ENCODE peak calls at places on chromosomes 2 and 18, in ten cellular contexts. O is CD8-positive, alpha-beta T cell; J is body of pancreas; E is H7; U is effector memory CD4-positive, alpha-beta T cell; P is tibial nerve; S is HCT116; A is Caco-2; K is small intestine; F is heart left ventricle. Y is an unnamed sample. For H3K27me3 and H3K36me3, the result is how much of the 10 kb centered on the place peaks cover.

GRCh38 chr18:57561728-57562423 is 24.6 kb downstream of the FECH start:
- DNase-seq in E (peak), K (peak), F (no peak), J (peak), U (no peak), A (peak), O (no peak), P (no peak), S (peak), Y (no peak)

GRCh38 chr2:197982565-197982964 is 178.2 kb downstream of the PLCL1 start:
- DNase-seq in U (no peak), A (no peak), E (no peak), O (no peak), J (no peak), P (no peak), K (no peak), S (no peak), F (no peak), Y (no peak)

GRCh38 chr2:201660293-201660895 is 17.1 kb upstream of the TMEM237 start:
- DNase-seq in S (no peak), A (no peak), K (no peak), F (no peak), P (no peak), U (no peak), J (no peak), O (no peak), E (no peak), Y (no peak)

GRCh38 chr2:42812899-42813479 is 20.6 kb upstream of the HAAO start:
- DNase-seq in A (peak), U (no peak), K (peak), S (peak), J (no peak), P (no peak), F (no peak), O (no peak), E (no peak), Y (no peak)

GRCh38 chr2:237604960-237605359 is 14.4 kb upstream of the RAB17 start:
- DNase-seq in P (no peak), O (no peak), A (peak), S (peak), U (no peak), F (no peak), J (peak), K (peak), E (no peak), Y (peak)

GRCh38 chr2:56295666-56296065 is 111.9 kb downstream of the CCDC85A start:
- DNase-seq in A (no peak), F (no peak), K (no peak), P (no peak), S (no peak), O (no peak), J (no peak), E (no peak), U (no peak), Y (no peak)

GRCh38 chr2:127177617-127178278 is 42.4 kb downstream of the CYP27C1 start:
- DNase-seq in F (no peak), U (no peak), J (no peak), E (no peak), K (no peak), P (no peak), A (no peak), O (no peak), S (no peak), Y (no peak)

GRCh38 chr2:10408649-10409579 is 39.2 kb downstream of the ODC1 start:
- DNase-seq in P (peak), K (peak), E (peak), U (peak), A (peak), S (peak), O (peak), F (peak), J (peak), Y (peak)

GRCh38 chr2:242001853-242002252 is 132.3 kb downstream of the RTP5 start:
- DNase-seq in U (no peak), A (no peak), E (no peak), J (no peak), O (no peak), K (no peak), S (no peak), P (no peak), F (no peak), Y (no peak)

GRCh38 chr2:181440919-181441318 is 16.3 kb upstream of the ITGA4 start:
- DNase-seq in F (no peak), J (no peak), E (no peak), O (no peak), A (no peak), S (no peak), K (no peak), P (no peak), U (no peak), Y (no peak)

DNA sequence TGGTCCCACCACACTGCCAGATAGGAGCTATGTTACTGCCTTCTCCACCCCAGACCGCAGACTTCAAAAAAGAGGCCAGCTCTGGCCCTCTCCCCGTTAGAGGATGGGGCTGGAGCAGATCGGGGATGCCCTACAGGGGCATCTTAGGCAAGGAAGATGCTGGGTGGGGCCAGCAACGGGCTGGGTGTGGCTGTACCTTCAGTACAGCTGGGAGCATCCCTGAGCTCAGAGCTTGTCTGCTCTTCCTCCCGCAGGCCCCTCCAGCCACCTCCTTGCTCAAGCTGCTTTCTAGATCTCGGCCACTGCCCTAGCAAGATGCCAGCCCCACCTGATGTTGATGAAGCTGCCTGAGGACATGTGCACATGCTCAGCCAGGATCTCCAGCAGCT is 9.8 kb downstream of the PTPRN start:
- DNase-seq in A (no peak), K (no peak), U (no peak), O (no peak), J (no peak), S (no peak), F (no peak), E (no peak), P (no peak), Y (no peak)
- H3K27me3 ChIP-seq in A (under half), K (under half), U (under half), O (under half), J (under half), S (under half), F (under half), E (under half), P (under half), Y (under half)

DNA sequence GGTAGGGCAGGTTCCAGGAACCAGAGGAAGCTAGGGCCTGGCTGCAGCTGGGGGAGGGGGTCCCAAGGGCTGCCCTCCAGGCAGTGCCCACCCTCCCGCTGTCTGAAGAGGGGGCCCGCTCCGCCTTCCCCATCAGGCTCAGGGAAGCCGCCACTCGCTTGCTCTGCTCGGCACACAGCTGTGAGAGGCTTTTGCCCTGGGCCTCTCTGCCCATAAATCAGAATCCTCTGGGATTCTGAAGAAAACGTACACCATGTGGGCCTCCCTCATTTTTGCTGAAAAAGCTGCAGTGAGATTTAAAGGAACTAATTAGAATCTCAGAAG is 28.1 kb downstream of the SDC1 start:
- DNase-seq in O (no peak), K (no peak), S (no peak), A (no peak), U (no peak), F (no peak), P (no peak), J (no peak), E (no peak), Y (no peak)
- H3K4me3 ChIP-seq in O (no peak), K (no peak), S (no peak), A (no peak), U (no peak), F (no peak), P (no peak), J (no peak), E (no peak), Y (no peak)

GRCh38 chr2:148979919-148980277 is 58.6 kb upstream of the LYPD6B start:
- DNase-seq in E (peak), U (no peak), P (no peak), S (no peak), K (no peak), A (no peak), J (no peak), O (no peak), F (no peak), Y (no peak)
- H3K36me3 ChIP-seq in E (under half), U (under half), P (under half), S (under half), K (under half), A (under half), J (under half), O (under half), F (under half), Y (under half)

GRCh38 chr2:113278812-113279139 is at the start of gene PAX8:
- DNase-seq in U (no peak), K (no peak), P (no peak), J (no peak), E (peak), F (no peak), O (no peak), A (no peak), S (no peak), Y (no peak)
- H3K27me3 ChIP-seq in U (under half), K (under half), P (half or more), J (under half), E (half or more), F (half or more), O (under half), A (under half), S (under half), Y (under half)

GRCh38 chr2:204470178-204470620 is 75.1 kb upstream of the PARD3B start:
- DNase-seq in S (no peak), A (peak), P (no peak), F (no peak), K (no peak), U (no peak), J (no peak), O (no peak), E (no peak), Y (no peak)

GRCh38 chr2:204473224-204473623 is 72.1 kb upstream of the PARD3B start:
- DNase-seq in K (peak), A (peak), E (no peak), U (no peak), P (no peak), J (no peak), O (no peak), S (no peak), F (no peak), Y (no peak)

GRCh38 chr2:204472375-204472774 is 72.9 kb upstream of the PARD3B start:
- DNase-seq in K (no peak), A (no peak), U (no peak), J (no peak), O (no peak), S (no peak), F (no peak), P (no peak), E (no peak), Y (no peak)

GRCh38 chr2:204470621-204471196 is 74.6 kb upstream of the PARD3B start:
- DNase-seq in S (no peak), J (no peak), F (no peak), E (no peak), O (no peak), U (no peak), A (no peak), K (no peak), P (no peak), Y (no peak)

DNA sequence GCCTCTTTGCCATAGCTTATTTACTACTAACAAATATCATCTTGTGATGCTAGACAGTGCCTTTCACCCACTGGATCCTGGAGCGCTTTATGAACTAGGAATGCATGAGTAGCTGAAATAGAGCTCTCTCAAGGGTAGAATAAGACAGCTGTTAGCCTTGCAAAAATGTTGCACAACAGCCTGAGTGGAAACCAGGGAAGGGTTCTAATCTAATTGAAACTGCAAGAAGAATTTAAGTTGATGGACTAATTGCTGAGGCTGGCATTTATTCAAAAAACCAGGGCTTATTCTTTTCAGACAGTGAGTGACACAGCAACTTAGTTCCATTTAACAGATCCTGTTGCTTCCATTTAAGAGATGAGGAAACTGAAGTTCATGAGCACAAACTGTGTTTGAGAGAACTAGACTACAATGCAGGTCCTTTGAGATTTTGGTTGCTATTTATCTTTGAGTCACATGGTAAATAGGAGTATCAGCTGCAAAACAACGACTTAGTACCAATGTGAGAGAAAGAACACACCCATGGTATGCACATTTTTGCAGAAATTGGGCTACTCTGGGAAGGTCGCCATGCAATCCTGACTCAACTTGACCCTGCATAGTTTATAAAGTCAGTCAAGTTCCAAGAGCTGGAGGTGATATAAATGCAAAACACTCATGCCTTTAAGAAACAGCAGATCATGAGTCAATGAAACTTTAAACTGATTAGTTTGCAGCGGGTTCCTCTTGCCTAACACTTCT is 76.4 kb upstream of the PARD3B start:
- DNase-seq in U (no peak), J (no peak), P (no peak), S (no peak), E (no peak), O (no peak), A (no peak), F (no peak), K (no peak), Y (peak)
- H3K4me3 ChIP-seq in U (no peak), J (no peak), P (no peak), S (no peak), E (no peak), O (no peak), A (no peak), F (no peak), K (no peak), Y (no peak)

DNA sequence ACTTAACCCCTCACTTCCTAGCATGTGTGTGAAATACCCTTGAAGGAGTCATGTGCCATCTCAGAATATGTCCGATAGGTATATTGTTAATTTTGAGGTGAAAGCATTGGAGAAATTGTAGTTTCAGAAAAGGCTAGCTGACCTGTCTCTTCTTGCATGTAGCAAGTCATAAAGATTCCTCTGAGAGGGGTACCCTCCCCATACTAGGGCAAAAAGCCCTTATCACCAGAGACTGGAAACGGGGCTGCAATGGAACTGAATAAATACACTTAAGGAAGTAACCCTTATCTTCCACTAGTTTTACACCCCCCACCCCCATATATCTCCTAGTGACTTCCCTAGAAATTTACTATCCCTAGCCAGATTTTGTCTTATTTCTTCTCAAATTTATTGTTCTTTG is 1.8 kb upstream of the SF3B6 start:
- DNase-seq in J (no peak), S (no peak), P (no peak), E (no peak), F (no peak), U (no peak), O (no peak), K (peak), A (peak), Y (no peak)
- H3K36me3 ChIP-seq in J (under half), S (under half), P (under half), E (under half), F (under half), U (under half), O (under half), K (under half), A (under half), Y (under half)

Y was measured in MG63.